ENCODE peak calls at places on chromosomes 12 and 14, in six cellular contexts. One of them, this sample, is unnamed.

GRCh38 chr14:76056128-76056527 is 70.6 kb downstream of the IFT43 start:
- DNase-seq in dorsolateral prefrontal cortex: no peak
- DNase-seq in AG10803: no peak
- DNase-seq in Calu3: peak; percentile 5
- DNase-seq in GM12865: no peak
- DNase-seq in sigmoid colon: no peak
- DNase-seq in this sample: no peak

GRCh38 chr12:116783503-116784237 is 45.6 kb downstream of the RNFT2 start:
- DNase-seq in GM12865: no peak
- DNase-seq in Calu3: no peak
- DNase-seq in dorsolateral prefrontal cortex: no peak
- DNase-seq in sigmoid colon: no peak
- DNase-seq in AG10803: no peak
- DNase-seq in this sample: no peak

GRCh38 chr14:74572829-74573360 is 39.1 kb downstream of the LTBP2 start:
- DNase-seq in sigmoid colon: no peak
- DNase-seq in dorsolateral prefrontal cortex: no peak
- DNase-seq in GM12865: no peak
- DNase-seq in Calu3: no peak
- DNase-seq in AG10803: no peak
- DNase-seq in this sample: no peak

GRCh38 chr12:119334459-119335170 is at the start of gene CCDC60:
- DNase-seq in GM12865: no peak
- DNase-seq in Calu3: no peak
- DNase-seq in sigmoid colon: no peak
- DNase-seq in AG10803: no peak
- DNase-seq in dorsolateral prefrontal cortex: no peak
- DNase-seq in this sample: no peak

GRCh38 chr14:102500190-102500661 is 9.3 kb downstream of the ANKRD9 start:
- DNase-seq in Calu3: no peak
- DNase-seq in sigmoid colon: peak; percentile 93
- DNase-seq in dorsolateral prefrontal cortex: no peak
- DNase-seq in AG10803: peak; percentile 86
- DNase-seq in GM12865: no peak
- DNase-seq in this sample: no peak

GRCh38 chr12:5648692-5649338 is 216.9 kb downstream of the NTF3 start:
- DNase-seq in AG10803: peak; percentile 57
- DNase-seq in GM12865: peak; percentile 9
- DNase-seq in dorsolateral prefrontal cortex: no peak
- DNase-seq in Calu3: peak; percentile 1
- DNase-seq in sigmoid colon: no peak
- DNase-seq in this sample: no peak

GRCh38 chr14:70981005-70981952 is 74.0 kb downstream of the PCNX1 start:
- DNase-seq in Calu3: no peak
- DNase-seq in sigmoid colon: no peak
- DNase-seq in dorsolateral prefrontal cortex: no peak
- DNase-seq in GM12865: no peak
- DNase-seq in AG10803: no peak
- DNase-seq in this sample: no peak

GRCh38 chr12:8637244-8637643 is 24.6 kb upstream of the AICDA start:
- DNase-seq in dorsolateral prefrontal cortex: no peak
- DNase-seq in Calu3: no peak
- DNase-seq in GM12865: no peak
- DNase-seq in AG10803: no peak
- DNase-seq in sigmoid colon: no peak
- DNase-seq in this sample: no peak

GRCh38 chr12:10136637-10137205 is 6.7 kb upstream of the CLEC7A start:
- DNase-seq in Calu3: no peak
- DNase-seq in dorsolateral prefrontal cortex: no peak
- DNase-seq in GM12865: no peak
- DNase-seq in sigmoid colon: no peak
- DNase-seq in AG10803: peak; percentile 11
- DNase-seq in this sample: no peak

GRCh38 chr12:92971869-92972524 is 42.9 kb upstream of the EEA1 start:
- DNase-seq in Calu3: no peak
- DNase-seq in dorsolateral prefrontal cortex: no peak
- DNase-seq in GM12865: peak; percentile 65
- DNase-seq in sigmoid colon: no peak
- DNase-seq in AG10803: peak; percentile 88
- DNase-seq in this sample: no peak

GRCh38 chr12:75635606-75636444 is 124.4 kb upstream of the KRR1 start:
- DNase-seq in sigmoid colon: no peak
- DNase-seq in Calu3: peak; percentile 41
- DNase-seq in dorsolateral prefrontal cortex: no peak
- DNase-seq in AG10803: peak; percentile 77
- DNase-seq in GM12865: peak; percentile 46
- DNase-seq in this sample: peak; percentile 25

DNA sequence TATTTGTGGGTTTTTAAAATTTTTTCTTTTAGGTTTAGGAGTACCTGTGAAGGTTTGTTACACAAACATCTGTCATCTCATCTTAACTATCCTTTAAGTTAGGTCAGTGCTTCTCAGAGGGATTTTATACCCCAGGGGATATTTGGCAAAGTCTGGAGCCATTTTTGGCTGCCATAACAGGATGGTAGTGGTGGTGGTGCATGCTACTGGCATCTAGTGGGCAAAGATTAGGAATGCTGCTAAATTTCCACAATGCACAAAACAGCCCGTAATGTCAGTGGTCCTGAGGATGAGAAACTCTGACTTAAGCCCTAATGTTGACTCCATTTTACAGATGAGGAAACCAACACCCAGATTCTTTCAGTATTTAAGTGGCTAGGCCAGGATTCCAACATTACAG is 85.2 kb upstream of the MYF6 start:
- DNase-seq in GM12865: peak; percentile 12
- DNase-seq in AG10803: peak; percentile 2
- DNase-seq in Calu3: peak; percentile 14
- DNase-seq in dorsolateral prefrontal cortex: no peak
- DNase-seq in sigmoid colon: no peak
- DNase-seq in this sample: no peak
- TF ChIP-seq CTCF in GM12865: peak; percentile 6
- TF ChIP-seq CTCF in AG10803: peak; percentile 26
- TF ChIP-seq CTCF in Calu3: peak; percentile 26
- TF ChIP-seq CTCF in dorsolateral prefrontal cortex: no peak
- TF ChIP-seq CTCF in sigmoid colon: no peak
- TF ChIP-seq CTCF in this sample: no peak

GRCh38 chr12:131757111-131757510 is 46.2 kb downstream of the SFSWAP start:
- DNase-seq in Calu3: no peak
- DNase-seq in sigmoid colon: no peak
- DNase-seq in GM12865: no peak
- DNase-seq in AG10803: no peak
- DNase-seq in dorsolateral prefrontal cortex: no peak
- DNase-seq in this sample: no peak

GRCh38 chr12:131753757-131754156 is 42.9 kb downstream of the SFSWAP start:
- DNase-seq in dorsolateral prefrontal cortex: no peak
- DNase-seq in sigmoid colon: no peak
- DNase-seq in Calu3: no peak
- DNase-seq in GM12865: no peak
- DNase-seq in AG10803: no peak
- DNase-seq in this sample: no peak

GRCh38 chr12:131754184-131754583 is 43.3 kb downstream of the SFSWAP start:
- DNase-seq in GM12865: no peak
- DNase-seq in AG10803: no peak
- DNase-seq in sigmoid colon: no peak
- DNase-seq in dorsolateral prefrontal cortex: no peak
- DNase-seq in Calu3: no peak
- DNase-seq in this sample: no peak

GRCh38 chr12:131756441-131756840 is 45.6 kb downstream of the SFSWAP start:
- DNase-seq in Calu3: no peak
- DNase-seq in sigmoid colon: no peak
- DNase-seq in GM12865: no peak
- DNase-seq in AG10803: no peak
- DNase-seq in dorsolateral prefrontal cortex: no peak
- DNase-seq in this sample: no peak

DNA sequence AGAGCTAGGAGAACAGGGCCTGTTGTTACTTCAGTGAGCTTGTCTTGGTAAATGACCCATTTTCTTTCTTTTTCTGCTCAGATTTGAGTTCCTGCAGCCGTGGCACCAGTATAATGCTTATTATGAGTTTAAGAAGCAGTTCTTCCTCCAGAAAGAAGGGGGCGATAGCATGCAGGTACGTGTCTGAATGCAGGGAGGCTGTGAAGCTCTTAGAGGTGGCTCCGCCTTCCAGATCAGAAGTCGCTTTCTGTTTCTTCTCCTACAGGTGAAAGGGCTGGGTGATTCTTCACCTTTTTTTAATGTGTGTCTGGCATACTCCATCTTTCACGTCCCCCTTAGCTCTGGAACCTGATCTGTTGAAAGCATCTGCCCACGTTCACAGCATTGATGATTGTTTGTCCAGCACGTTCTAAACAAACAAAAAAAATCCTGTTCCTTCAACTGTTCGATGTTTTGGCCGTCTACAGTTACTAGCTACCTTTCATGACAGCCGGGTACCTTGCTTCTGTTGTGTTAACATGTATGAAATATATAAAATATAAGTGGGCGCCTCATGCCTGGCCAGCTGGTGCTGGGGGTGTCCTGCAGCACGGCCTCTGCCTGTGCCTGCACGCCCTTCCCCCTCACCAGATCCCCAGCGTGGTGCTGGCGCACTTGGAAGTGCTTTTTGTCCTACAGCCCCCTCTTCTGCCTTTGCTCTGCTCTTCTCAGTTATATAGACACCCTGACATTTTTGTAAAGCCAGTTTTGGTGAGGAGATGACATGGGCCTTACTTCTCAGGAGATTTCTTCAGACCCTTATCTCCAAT is 44.6 kb downstream of the SFSWAP start:
- DNase-seq in sigmoid colon: no peak
- DNase-seq in AG10803: peak; percentile 26
- DNase-seq in Calu3: no peak
- DNase-seq in GM12865: peak; percentile 59
- DNase-seq in dorsolateral prefrontal cortex: no peak
- DNase-seq in this sample: peak; percentile 60
- TF ChIP-seq CTCF in sigmoid colon: no peak
- TF ChIP-seq CTCF in AG10803: peak; percentile 42
- TF ChIP-seq CTCF in Calu3: no peak
- TF ChIP-seq CTCF in GM12865: peak; percentile 30
- TF ChIP-seq CTCF in dorsolateral prefrontal cortex: peak; percentile 25
- TF ChIP-seq CTCF in this sample: peak; percentile 51

DNA sequence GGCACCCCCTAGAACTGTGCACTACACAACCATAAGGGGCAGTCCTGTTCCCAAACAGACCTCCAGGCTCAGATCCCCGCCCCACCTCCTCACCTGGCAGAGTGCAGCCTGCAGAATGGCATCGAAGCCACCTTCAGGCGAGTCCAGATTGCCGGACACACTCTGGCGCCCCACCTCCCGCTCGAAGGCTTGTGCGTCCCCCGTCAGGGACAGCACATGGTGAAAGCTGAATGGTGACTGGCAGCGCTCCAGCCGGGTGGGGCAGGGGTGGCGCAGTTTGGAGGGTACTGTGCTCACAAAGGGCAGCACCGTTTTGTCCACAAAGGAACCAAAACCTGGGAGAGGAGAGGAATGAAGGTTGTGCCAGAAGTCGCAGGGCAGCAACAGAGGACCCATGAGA is 10.6 kb downstream of the ITGB7 start:
- DNase-seq in dorsolateral prefrontal cortex: no peak
- DNase-seq in GM12865: no peak
- DNase-seq in sigmoid colon: peak; percentile 63
- DNase-seq in Calu3: no peak
- DNase-seq in AG10803: no peak
- DNase-seq in this sample: no peak
- TF ChIP-seq CTCF in dorsolateral prefrontal cortex: no peak
- TF ChIP-seq CTCF in GM12865: no peak
- TF ChIP-seq CTCF in sigmoid colon: no peak
- TF ChIP-seq CTCF in Calu3: no peak
- TF ChIP-seq CTCF in AG10803: no peak
- TF ChIP-seq CTCF in this sample: no peak

GRCh38 chr12:57112492-57113294 is 1.5 kb upstream of the STAT6 start:
- DNase-seq in sigmoid colon: no peak
- DNase-seq in AG10803: no peak
- DNase-seq in Calu3: no peak
- DNase-seq in dorsolateral prefrontal cortex: peak; percentile 68
- DNase-seq in GM12865: no peak
- DNase-seq in this sample: no peak
- TF ChIP-seq CTCF in sigmoid colon: no peak
- TF ChIP-seq CTCF in AG10803: peak; percentile 83
- TF ChIP-seq CTCF in Calu3: peak; percentile 84
- TF ChIP-seq CTCF in dorsolateral prefrontal cortex: peak; percentile 89
- TF ChIP-seq CTCF in GM12865: peak; percentile 77
- TF ChIP-seq CTCF in this sample: peak; percentile 85

DNA sequence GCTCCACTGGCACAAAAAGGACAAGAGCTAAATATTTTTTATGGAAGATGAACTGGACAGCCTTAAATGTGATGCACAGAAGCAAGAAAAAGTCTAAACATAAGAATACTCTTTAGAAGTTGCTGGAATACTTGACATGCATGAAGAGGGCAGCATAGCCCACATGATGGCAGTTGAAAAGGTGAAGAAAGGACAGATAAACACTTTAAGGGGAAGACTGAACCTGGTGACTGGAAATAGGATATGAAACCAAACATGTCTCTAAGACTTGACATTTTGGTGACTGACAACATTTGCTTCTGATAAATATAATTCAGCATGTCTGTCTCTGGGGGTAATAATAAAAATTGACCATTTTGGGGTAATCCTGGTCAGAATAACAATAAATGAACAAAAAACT is 273.1 kb downstream of the CCDC91 start:
- DNase-seq in sigmoid colon: no peak
- DNase-seq in GM12865: no peak
- DNase-seq in AG10803: no peak
- DNase-seq in dorsolateral prefrontal cortex: no peak
- DNase-seq in Calu3: no peak
- DNase-seq in this sample: no peak
- TF ChIP-seq CTCF in sigmoid colon: no peak
- TF ChIP-seq CTCF in GM12865: no peak
- TF ChIP-seq CTCF in AG10803: no peak
- TF ChIP-seq CTCF in dorsolateral prefrontal cortex: no peak
- TF ChIP-seq CTCF in Calu3: no peak
- TF ChIP-seq CTCF in this sample: no peak

GRCh38 chr14:65961004-65961403 is 525.2 kb upstream of the CCDC196 start:
- DNase-seq in dorsolateral prefrontal cortex: peak; percentile 24
- DNase-seq in GM12865: peak; percentile 65
- DNase-seq in AG10803: peak; percentile 35
- DNase-seq in sigmoid colon: no peak
- DNase-seq in Calu3: peak; percentile 58
- DNase-seq in this sample: peak; percentile 53
- TF ChIP-seq CTCF in dorsolateral prefrontal cortex: peak; percentile 62
- TF ChIP-seq CTCF in GM12865: peak; percentile 89
- TF ChIP-seq CTCF in AG10803: peak; percentile 66
- TF ChIP-seq CTCF in sigmoid colon: no peak
- TF ChIP-seq CTCF in Calu3: peak; percentile 35
- TF ChIP-seq CTCF in this sample: peak; percentile 78

GRCh38 chr12:67648306-67649164 is at the start of gene DYRK2:
- DNase-seq in AG10803: peak; percentile 78
- DNase-seq in Calu3: peak; percentile 88
- DNase-seq in GM12865: peak; percentile 90
- DNase-seq in sigmoid colon: peak; percentile 90
- DNase-seq in dorsolateral prefrontal cortex: peak; percentile 54
- DNase-seq in this sample: peak; percentile 93
- TF ChIP-seq CTCF in AG10803: no peak
- TF ChIP-seq CTCF in Calu3: no peak
- TF ChIP-seq CTCF in GM12865: no peak
- TF ChIP-seq CTCF in sigmoid colon: no peak
- TF ChIP-seq CTCF in dorsolateral prefrontal cortex: no peak
- TF ChIP-seq CTCF in this sample: peak; percentile 34

GRCh38 chr14:67734675-67735074 is 33.0 kb downstream of the RDH12 start:
- DNase-seq in AG10803: peak; percentile 2
- DNase-seq in Calu3: no peak
- DNase-seq in GM12865: no peak
- DNase-seq in dorsolateral prefrontal cortex: no peak
- DNase-seq in sigmoid colon: no peak
- DNase-seq in this sample: no peak
- TF ChIP-seq CTCF in AG10803: peak; percentile 15
- TF ChIP-seq CTCF in Calu3: no peak
- TF ChIP-seq CTCF in GM12865: no peak
- TF ChIP-seq CTCF in dorsolateral prefrontal cortex: no peak
- TF ChIP-seq CTCF in sigmoid colon: no peak
- TF ChIP-seq CTCF in this sample: no peak

This sample was measured in GM13977.